ENCODE peak calls at places on chromosomes 12 and 14, in five cellular contexts. One of them, this sample, is unnamed.

GRCh38 chr12:50390284-50390683 is 6.1 kb downstream of the FAM186A start:
- DNase-seq in NCI-H460: peak; percentile 38
- DNase-seq in right cardiac atrium: no peak
- DNase-seq in heart right ventricle: no peak
- DNase-seq in WTC11: no peak
- DNase-seq in this sample: no peak

GRCh38 chr14:105865266-105865903 is 339.0 kb downstream of the TMEM121 start:
- DNase-seq in heart right ventricle: no peak
- DNase-seq in right cardiac atrium: no peak
- DNase-seq in NCI-H460: no peak
- DNase-seq in WTC11: peak; percentile 3
- DNase-seq in this sample: no peak

GRCh38 chr14:82230748-82231147 is 697.1 kb upstream of the SEL1L start:
- DNase-seq in right cardiac atrium: no peak
- DNase-seq in NCI-H460: no peak
- DNase-seq in WTC11: no peak
- DNase-seq in heart right ventricle: no peak
- DNase-seq in this sample: no peak

GRCh38 chr14:77861201-77861600 is 61.3 kb downstream of the ADCK1 start:
- DNase-seq in NCI-H460: no peak
- DNase-seq in WTC11: no peak
- DNase-seq in right cardiac atrium: no peak
- DNase-seq in heart right ventricle: no peak
- DNase-seq in this sample: no peak

GRCh38 chr12:66168410-66168809 is 1.4 kb downstream of the TMBIM4 start:
- DNase-seq in heart right ventricle: no peak
- DNase-seq in WTC11: no peak
- DNase-seq in right cardiac atrium: no peak
- DNase-seq in NCI-H460: no peak
- DNase-seq in this sample: no peak

GRCh38 chr12:31317471-31318397 is 8.2 kb downstream of the SINHCAF start:
- DNase-seq in heart right ventricle: no peak
- DNase-seq in WTC11: no peak
- DNase-seq in NCI-H460: no peak
- DNase-seq in right cardiac atrium: no peak
- DNase-seq in this sample: peak; percentile 32

GRCh38 chr12:121748218-121748570 is 35.6 kb downstream of the TMEM120B start:
- DNase-seq in WTC11: peak; percentile 46
- DNase-seq in NCI-H460: no peak
- DNase-seq in right cardiac atrium: no peak
- DNase-seq in heart right ventricle: no peak
- DNase-seq in this sample: no peak

GRCh38 chr12:45660330-45660729 is 69.2 kb upstream of the ARID2 start:
- DNase-seq in WTC11: no peak
- DNase-seq in NCI-H460: peak; percentile 26
- DNase-seq in right cardiac atrium: no peak
- DNase-seq in heart right ventricle: no peak
- DNase-seq in this sample: no peak

GRCh38 chr14:92552066-92552465 is 38.5 kb downstream of the RIN3 start:
- DNase-seq in WTC11: no peak
- DNase-seq in right cardiac atrium: no peak
- DNase-seq in heart right ventricle: no peak
- DNase-seq in NCI-H460: no peak
- DNase-seq in this sample: no peak

GRCh38 chr12:52310622-52311281 is 10.4 kb downstream of the KRT83 start:
- DNase-seq in NCI-H460: no peak
- DNase-seq in right cardiac atrium: no peak
- DNase-seq in heart right ventricle: no peak
- DNase-seq in WTC11: no peak
- DNase-seq in this sample: no peak

GRCh38 chr14:87102979-87103378 is 890.0 kb downstream of the GALC start:
- DNase-seq in heart right ventricle: no peak
- DNase-seq in WTC11: no peak
- DNase-seq in right cardiac atrium: no peak
- DNase-seq in NCI-H460: no peak
- DNase-seq in this sample: no peak

GRCh38 chr14:64293976-64294671 is at the start of gene ESR2:
- DNase-seq in right cardiac atrium: peak; percentile 59
- DNase-seq in NCI-H460: no peak
- DNase-seq in WTC11: peak; percentile 58
- DNase-seq in heart right ventricle: peak; percentile 29
- DNase-seq in this sample: no peak

GRCh38 chr12:47868041-47868440 is 36.8 kb downstream of the VDR start:
- DNase-seq in NCI-H460: no peak
- DNase-seq in right cardiac atrium: no peak
- DNase-seq in WTC11: no peak
- DNase-seq in heart right ventricle: no peak
- DNase-seq in this sample: no peak

GRCh38 chr14:62645649-62646048 is 399.6 kb downstream of the KCNH5 start:
- DNase-seq in WTC11: no peak
- DNase-seq in heart right ventricle: no peak
- DNase-seq in NCI-H460: no peak
- DNase-seq in right cardiac atrium: no peak
- DNase-seq in this sample: no peak

GRCh38 chr12:5796171-5797091 is 148.6 kb downstream of the ANO2 start:
- DNase-seq in NCI-H460: no peak
- DNase-seq in WTC11: peak; percentile 85
- DNase-seq in right cardiac atrium: peak; percentile 80
- DNase-seq in heart right ventricle: peak; percentile 43
- DNase-seq in this sample: peak; percentile 28

GRCh38 chr14:102363182-102363952 is 626 bp downstream of the TECPR2 start:
- DNase-seq in NCI-H460: peak; percentile 4
- DNase-seq in heart right ventricle: no peak
- DNase-seq in right cardiac atrium: no peak
- DNase-seq in WTC11: peak; percentile 31
- DNase-seq in this sample: no peak

This sample was measured in Jurkat, Clone E6-1.